ENCODE peak calls at places on chromosomes 2 and 18, in seven cellular contexts. S is H9, N is IMR-90, L is mesenchymal stem cell, W is trophoblast cell, U is neuronal stem cell, E is H1. C is an unnamed sample.

GRCh38 chr2:190093793-190094192 is 31.3 kb upstream of the MSTN start:
- DNase-seq in S (no peak), N (peak; percentile 38), L (peak; percentile 54), W (no peak), U (no peak), E (no peak), C (peak; percentile 36)

GRCh38 chr18:56823986-56824385 is 172.8 kb downstream of the WDR7 start:
- DNase-seq in S (no peak), N (no peak), L (no peak), W (no peak), U (no peak), E (no peak), C (peak; percentile 18)

GRCh38 chr18:74456409-74457042 is 582 bp downstream of the DIPK1C start:
- DNase-seq in S (no peak), N (no peak), L (no peak), W (no peak), U (no peak), E (no peak), C (peak; percentile 17)

GRCh38 chr18:32974421-32975165 is 201.8 kb upstream of the KLHL14 start:
- DNase-seq in S (no peak), N (no peak), L (peak; percentile 18), W (no peak), U (no peak), E (no peak), C (no peak)

GRCh38 chr2:236998758-236999157 is 86.9 kb upstream of the COPS8 start:
- DNase-seq in S (no peak), N (no peak), L (no peak), W (no peak), U (no peak), E (no peak), C (peak; percentile 66)

GRCh38 chr2:193240752-193241151 is 1046.0 kb upstream of the TMEFF2 start:
- DNase-seq in S (no peak), N (no peak), L (peak; percentile 7), W (no peak), U (peak; percentile 8), E (no peak), C (peak; percentile 44)

GRCh38 chr2:222703866-222704265 is 32.4 kb downstream of the MOGAT1 start:
- DNase-seq in S (no peak), N (peak; percentile 82), L (peak; percentile 59), W (no peak), U (no peak), E (no peak), C (no peak)

GRCh38 chr2:11074246-11074820 is 80.9 kb upstream of the SLC66A3 start:
- DNase-seq in S (no peak), N (no peak), L (no peak), W (no peak), U (no peak), E (no peak), C (no peak)

GRCh38 chr2:107529146-107529545 is 297.5 kb upstream of the RGPD4 start:
- DNase-seq in S (no peak), N (no peak), L (no peak), W (no peak), U (no peak), E (no peak), C (peak; percentile 17)

GRCh38 chr18:449374-449773 is 51.1 kb downstream of the COLEC12 start:
- DNase-seq in S (peak; percentile 53), N (no peak), L (no peak), W (peak; percentile 31), U (no peak), E (no peak), C (no peak)

GRCh38 chr2:71802556-71802955 is 345.1 kb downstream of the CYP26B1 start:
- DNase-seq in S (no peak), N (no peak), L (no peak), W (no peak), U (no peak), E (no peak), C (no peak)

GRCh38 chr2:28134857-28135256 is 244.3 kb downstream of the BABAM2 start:
- DNase-seq in S (no peak), N (no peak), L (no peak), W (no peak), U (no peak), E (no peak), C (no peak)

GRCh38 chr2:39855856-39856255 is 76.8 kb upstream of the THUMPD2 start:
- DNase-seq in S (no peak), N (no peak), L (no peak), W (no peak), U (no peak), E (no peak), C (no peak)

GRCh38 chr18:79275992-79276391 is 119.7 kb upstream of the NFATC1 start:
- DNase-seq in S (no peak), N (no peak), L (peak; percentile 2), W (no peak), U (no peak), E (no peak), C (no peak)

GRCh38 chr18:70415823-70416488 is 127.1 kb downstream of the SOCS6 start:
- DNase-seq in S (peak; percentile 54), N (no peak), L (no peak), W (no peak), U (no peak), E (no peak), C (peak; percentile 21)

GRCh38 chr2:226333388-226333787 is 466.2 kb downstream of the IRS1 start:
- DNase-seq in S (no peak), N (no peak), L (no peak), W (no peak), U (no peak), E (no peak), C (no peak)

GRCh38 chr2:148814853-148815419 is 60.1 kb upstream of the KIF5C start:
- DNase-seq in S (no peak), N (peak; percentile 29), L (no peak), W (no peak), U (no peak), E (no peak), C (no peak)

GRCh38 chr2:102761763-102762162 is at the start of gene TMEM182:
- DNase-seq in S (no peak), N (no peak), L (no peak), W (no peak), U (no peak), E (no peak), C (no peak)

DNA sequence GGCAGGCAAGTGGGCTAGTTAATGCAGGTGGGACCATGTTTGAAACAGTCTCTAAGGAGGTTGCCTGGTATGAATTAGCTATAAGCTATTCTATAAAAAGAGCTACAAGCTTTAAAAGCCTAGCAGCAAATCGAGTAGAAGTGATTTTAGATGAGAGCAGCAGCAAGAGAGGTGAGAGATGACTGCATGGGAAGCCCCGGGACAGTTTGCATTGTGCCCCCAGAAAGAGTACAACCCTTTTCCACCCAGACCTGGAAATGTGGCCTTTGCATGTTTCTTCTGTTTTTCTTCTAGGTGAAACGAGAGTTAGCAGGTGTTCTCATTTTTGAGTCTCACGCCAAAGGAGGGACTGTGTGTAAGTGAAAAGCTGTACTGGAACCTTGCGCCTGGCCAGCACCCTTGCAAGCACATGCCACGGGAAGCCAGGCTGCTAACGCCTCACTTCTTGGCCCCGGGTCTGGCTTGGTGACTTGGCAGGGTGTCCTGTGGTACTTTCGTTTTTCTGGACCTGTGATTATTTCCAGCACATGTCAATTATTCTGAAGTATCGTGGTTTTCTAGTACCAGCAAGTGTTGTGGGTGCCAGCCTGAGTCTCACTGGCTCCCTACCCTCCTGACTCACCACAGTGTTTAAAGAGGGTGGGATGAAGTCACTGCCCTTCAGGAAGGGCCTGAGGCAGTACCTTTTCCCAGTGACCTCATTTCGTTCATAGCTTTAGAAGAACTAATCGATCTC is 90.3 kb upstream of the MAP3K20 start:
- DNase-seq in S (no peak), N (peak; percentile 63), L (peak; percentile 63), W (peak; percentile 71), U (no peak), E (no peak), C (peak; percentile 46)
- H2BK120ac ChIP-seq in S (no peak overlapping the region), N (no peak overlapping the region), L (no peak overlapping the region), W (no peak overlapping the region), U (no peak overlapping the region), E (no peak overlapping the region), C (no peak overlapping the region)

GRCh38 chr2:235584269-235585007 is 90.6 kb downstream of the AGAP1 start:
- DNase-seq in S (no peak), N (no peak), L (no peak), W (no peak), U (no peak), E (no peak), C (no peak)
- H3K4me1 ChIP-seq in S (peaks cover 19% of the 10 kb centered on the region), N (no peaks in the 10 kb centered on the region), L (peaks cover 8% of the 10 kb centered on the region), W (peaks cover 3% of the 10 kb centered on the region), U (peaks cover 7% of the 10 kb centered on the region), E (peaks cover 10% of the 10 kb centered on the region), C (no peaks in the 10 kb centered on the region)

GRCh38 chr18:22340340-22340739 is 77.4 kb downstream of the CTAGE1 start:
- DNase-seq in S (no peak), N (no peak), L (no peak), W (no peak), U (no peak), E (no peak), C (no peak)
- H2BK120ac ChIP-seq in S (no peak overlapping the region), N (no peak overlapping the region), L (no peak overlapping the region), W (no peak overlapping the region), U (no peak overlapping the region), E (no peak overlapping the region), C (no peak overlapping the region)

GRCh38 chr2:213221962-213222361 is 62.3 kb upstream of the SPAG16 start:
- DNase-seq in S (no peak), N (no peak), L (no peak), W (no peak), U (no peak), E (no peak), C (no peak)

GRCh38 chr2:213216461-213216860 is 65.0 kb upstream of the IKZF2 start:
- DNase-seq in S (no peak), N (peak; percentile 56), L (no peak), W (peak; percentile 60), U (no peak), E (no peak), C (no peak)

GRCh38 chr2:213224366-213224765 is 59.9 kb upstream of the SPAG16 start:
- DNase-seq in S (no peak), N (no peak), L (no peak), W (no peak), U (no peak), E (no peak), C (no peak)

GRCh38 chr2:213219816-213220215 is 64.4 kb upstream of the SPAG16 start:
- DNase-seq in S (no peak), N (peak; percentile 23), L (no peak), W (no peak), U (no peak), E (no peak), C (no peak)

DNA sequence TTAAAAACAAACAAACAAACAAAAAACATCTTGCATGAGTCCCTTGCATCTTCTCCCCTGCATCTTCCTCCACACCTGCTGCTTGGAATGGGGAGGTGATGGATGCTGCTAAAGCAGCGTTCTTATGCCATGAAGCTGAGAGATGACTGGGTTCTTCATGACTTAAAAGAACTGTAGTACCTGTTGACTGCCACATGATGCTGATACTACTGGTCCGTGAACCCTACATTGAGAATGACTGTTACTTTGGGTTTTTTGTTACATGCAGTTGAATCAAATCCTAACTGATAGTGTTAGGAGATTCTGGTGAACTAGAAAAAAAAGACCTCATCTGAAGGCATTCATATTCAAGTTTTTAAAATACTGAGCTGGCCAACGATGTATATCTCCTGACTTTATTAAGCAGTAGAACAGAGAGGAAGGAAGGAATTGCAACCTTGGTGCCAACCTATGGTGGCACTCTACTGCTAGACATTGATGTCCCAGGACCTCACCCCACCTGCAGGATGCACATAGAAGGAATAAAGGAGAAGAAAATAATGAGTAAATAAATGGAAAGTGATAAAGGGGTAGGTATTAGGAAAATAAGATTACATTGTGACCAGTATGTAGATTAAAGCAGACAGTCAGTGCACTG is 63.2 kb upstream of the SPAG16 start:
- DNase-seq in S (no peak), N (no peak), L (no peak), W (no peak), U (no peak), E (no peak), C (peak; percentile 14)
- H3K4me1 ChIP-seq in S (no peaks in the 10 kb centered on the region), N (no peaks in the 10 kb centered on the region), L (no peaks in the 10 kb centered on the region), W (no peaks in the 10 kb centered on the region), U (no peaks in the 10 kb centered on the region), E (no peaks in the 10 kb centered on the region), C (no peaks in the 10 kb centered on the region)